ENCODE peak calls at places on chromosomes 7 and 10, in ten cellular contexts. One of them, this sample, is unnamed. For H3K9me3 and H3K27me3, the result is how much of the 10 kb centered on the place peaks cover.

GRCh38 chr7:100190059-100190711 is 12.5 kb downstream of the STAG3 start:
- DNase-seq in body of pancreas: no peak
- DNase-seq in lower lobe of right lung: no peak
- DNase-seq in cardiac muscle cell: peak
- DNase-seq in CD8-positive, alpha-beta memory T cell: no peak
- DNase-seq in left ventricle myocardium inferior: no peak
- DNase-seq in adrenal gland: no peak
- DNase-seq in WERI-Rb-1: no peak
- DNase-seq in effector memory CD4-positive, alpha-beta T cell: no peak
- DNase-seq in suprapubic skin: no peak
- DNase-seq in this sample: no peak

GRCh38 chr10:51642591-51642990 is 56.8 kb downstream of the CSTF2T start:
- DNase-seq in body of pancreas: no peak
- DNase-seq in lower lobe of right lung: no peak
- DNase-seq in cardiac muscle cell: no peak
- DNase-seq in CD8-positive, alpha-beta memory T cell: no peak
- DNase-seq in left ventricle myocardium inferior: no peak
- DNase-seq in adrenal gland: no peak
- DNase-seq in WERI-Rb-1: no peak
- DNase-seq in effector memory CD4-positive, alpha-beta T cell: no peak
- DNase-seq in suprapubic skin: no peak
- DNase-seq in this sample: no peak

GRCh38 chr10:25493122-25493893 is 318.5 kb downstream of the GPR158 start:
- DNase-seq in body of pancreas: no peak
- DNase-seq in lower lobe of right lung: no peak
- DNase-seq in cardiac muscle cell: peak
- DNase-seq in CD8-positive, alpha-beta memory T cell: no peak
- DNase-seq in left ventricle myocardium inferior: no peak
- DNase-seq in adrenal gland: peak
- DNase-seq in WERI-Rb-1: no peak
- DNase-seq in effector memory CD4-positive, alpha-beta T cell: no peak
- DNase-seq in suprapubic skin: no peak
- DNase-seq in this sample: no peak

GRCh38 chr7:102434039-102434481 is 685 bp downstream of the ORAI2 start:
- DNase-seq in body of pancreas: no peak
- DNase-seq in lower lobe of right lung: no peak
- DNase-seq in cardiac muscle cell: peak
- DNase-seq in CD8-positive, alpha-beta memory T cell: no peak
- DNase-seq in left ventricle myocardium inferior: no peak
- DNase-seq in adrenal gland: no peak
- DNase-seq in WERI-Rb-1: no peak
- DNase-seq in effector memory CD4-positive, alpha-beta T cell: peak
- DNase-seq in suprapubic skin: no peak
- DNase-seq in this sample: no peak

GRCh38 chr10:48623607-48624132 is 18.8 kb upstream of the ARHGAP22 start:
- DNase-seq in body of pancreas: no peak
- DNase-seq in lower lobe of right lung: no peak
- DNase-seq in cardiac muscle cell: no peak
- DNase-seq in CD8-positive, alpha-beta memory T cell: no peak
- DNase-seq in left ventricle myocardium inferior: no peak
- DNase-seq in adrenal gland: no peak
- DNase-seq in WERI-Rb-1: no peak
- DNase-seq in effector memory CD4-positive, alpha-beta T cell: no peak
- DNase-seq in suprapubic skin: no peak
- DNase-seq in this sample: peak

GRCh38 chr7:116598278-116598677 is 73.4 kb downstream of the CAV1 start:
- DNase-seq in body of pancreas: peak
- DNase-seq in lower lobe of right lung: no peak
- DNase-seq in cardiac muscle cell: no peak
- DNase-seq in CD8-positive, alpha-beta memory T cell: no peak
- DNase-seq in left ventricle myocardium inferior: no peak
- DNase-seq in adrenal gland: no peak
- DNase-seq in WERI-Rb-1: peak
- DNase-seq in effector memory CD4-positive, alpha-beta T cell: no peak
- DNase-seq in suprapubic skin: no peak
- DNase-seq in this sample: no peak

GRCh38 chr7:127512587-127512986 is 72.8 kb downstream of the GCC1 start:
- DNase-seq in body of pancreas: no peak
- DNase-seq in lower lobe of right lung: no peak
- DNase-seq in cardiac muscle cell: no peak
- DNase-seq in CD8-positive, alpha-beta memory T cell: no peak
- DNase-seq in left ventricle myocardium inferior: no peak
- DNase-seq in adrenal gland: no peak
- DNase-seq in WERI-Rb-1: no peak
- DNase-seq in effector memory CD4-positive, alpha-beta T cell: no peak
- DNase-seq in suprapubic skin: no peak
- DNase-seq in this sample: no peak

GRCh38 chr7:85041599-85042216 is 145.1 kb downstream of the SEMA3D start:
- DNase-seq in body of pancreas: peak
- DNase-seq in lower lobe of right lung: peak
- DNase-seq in cardiac muscle cell: peak
- DNase-seq in CD8-positive, alpha-beta memory T cell: no peak
- DNase-seq in left ventricle myocardium inferior: peak
- DNase-seq in adrenal gland: peak
- DNase-seq in WERI-Rb-1: peak
- DNase-seq in effector memory CD4-positive, alpha-beta T cell: no peak
- DNase-seq in suprapubic skin: peak
- DNase-seq in this sample: peak

GRCh38 chr7:46356365-46356764 is 435.3 kb upstream of the IGFBP3 start:
- DNase-seq in body of pancreas: peak
- DNase-seq in lower lobe of right lung: no peak
- DNase-seq in cardiac muscle cell: peak
- DNase-seq in CD8-positive, alpha-beta memory T cell: no peak
- DNase-seq in left ventricle myocardium inferior: no peak
- DNase-seq in adrenal gland: no peak
- DNase-seq in WERI-Rb-1: no peak
- DNase-seq in effector memory CD4-positive, alpha-beta T cell: no peak
- DNase-seq in suprapubic skin: no peak
- DNase-seq in this sample: no peak

GRCh38 chr10:23439920-23440875 is 1.3 kb downstream of the OTUD1 start:
- DNase-seq in body of pancreas: peak
- DNase-seq in lower lobe of right lung: peak
- DNase-seq in cardiac muscle cell: peak
- DNase-seq in CD8-positive, alpha-beta memory T cell: peak
- DNase-seq in left ventricle myocardium inferior: peak
- DNase-seq in adrenal gland: peak
- DNase-seq in WERI-Rb-1: peak
- DNase-seq in effector memory CD4-positive, alpha-beta T cell: no peak
- DNase-seq in suprapubic skin: peak
- DNase-seq in this sample: peak

GRCh38 chr10:122514045-122514840 is 46.3 kb upstream of the DMBT1 start:
- DNase-seq in body of pancreas: no peak
- DNase-seq in lower lobe of right lung: no peak
- DNase-seq in cardiac muscle cell: peak
- DNase-seq in CD8-positive, alpha-beta memory T cell: no peak
- DNase-seq in left ventricle myocardium inferior: no peak
- DNase-seq in adrenal gland: no peak
- DNase-seq in WERI-Rb-1: no peak
- DNase-seq in effector memory CD4-positive, alpha-beta T cell: no peak
- DNase-seq in suprapubic skin: no peak
- DNase-seq in this sample: no peak

GRCh38 chr7:17524746-17525145 is 226.3 kb downstream of the AHR start:
- DNase-seq in body of pancreas: no peak
- DNase-seq in lower lobe of right lung: no peak
- DNase-seq in cardiac muscle cell: peak
- DNase-seq in CD8-positive, alpha-beta memory T cell: no peak
- DNase-seq in left ventricle myocardium inferior: no peak
- DNase-seq in adrenal gland: no peak
- DNase-seq in WERI-Rb-1: no peak
- DNase-seq in effector memory CD4-positive, alpha-beta T cell: no peak
- DNase-seq in suprapubic skin: no peak
- DNase-seq in this sample: no peak

DNA sequence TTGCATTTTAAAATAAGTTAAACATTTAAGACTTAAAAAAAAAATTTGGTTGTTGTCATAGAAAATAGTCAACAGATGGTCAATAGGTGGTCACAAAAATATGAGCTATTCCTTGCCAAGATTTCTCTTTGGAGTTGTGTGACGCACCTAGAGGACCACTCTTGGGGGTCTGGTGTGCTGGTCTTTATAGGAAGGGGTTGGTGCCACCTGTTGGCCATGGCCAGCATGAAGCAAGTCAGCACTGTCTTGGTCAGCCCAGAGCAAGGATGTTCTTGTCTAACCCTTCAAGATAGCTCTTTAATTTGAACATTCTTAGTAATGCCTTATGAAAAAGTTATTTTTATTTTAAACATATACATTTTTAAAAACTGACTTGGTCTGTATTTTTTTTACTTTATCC is 267.9 kb upstream of the CNTNAP2 start:
- DNase-seq in body of pancreas: no peak
- DNase-seq in lower lobe of right lung: no peak
- DNase-seq in cardiac muscle cell: no peak
- DNase-seq in CD8-positive, alpha-beta memory T cell: no peak
- DNase-seq in left ventricle myocardium inferior: no peak
- DNase-seq in adrenal gland: no peak
- DNase-seq in WERI-Rb-1: peak
- DNase-seq in effector memory CD4-positive, alpha-beta T cell: no peak
- DNase-seq in suprapubic skin: no peak
- DNase-seq in this sample: no peak
- H3K9me3 ChIP-seq in body of pancreas: under half
- H3K9me3 ChIP-seq in lower lobe of right lung: under half
- H3K9me3 ChIP-seq in cardiac muscle cell: under half
- H3K9me3 ChIP-seq in CD8-positive, alpha-beta memory T cell: under half
- H3K9me3 ChIP-seq in left ventricle myocardium inferior: under half
- H3K9me3 ChIP-seq in adrenal gland: under half
- H3K9me3 ChIP-seq in WERI-Rb-1: under half
- H3K9me3 ChIP-seq in effector memory CD4-positive, alpha-beta T cell: under half
- H3K9me3 ChIP-seq in suprapubic skin: under half
- H3K9me3 ChIP-seq in this sample: under half

GRCh38 chr10:76296885-76297775 is 865.7 kb downstream of the LRMDA start:
- DNase-seq in body of pancreas: no peak
- DNase-seq in lower lobe of right lung: no peak
- DNase-seq in cardiac muscle cell: peak
- DNase-seq in CD8-positive, alpha-beta memory T cell: no peak
- DNase-seq in left ventricle myocardium inferior: no peak
- DNase-seq in adrenal gland: no peak
- DNase-seq in WERI-Rb-1: no peak
- DNase-seq in effector memory CD4-positive, alpha-beta T cell: no peak
- DNase-seq in suprapubic skin: no peak
- DNase-seq in this sample: no peak
- H3K27me3 ChIP-seq in body of pancreas: under half
- H3K27me3 ChIP-seq in lower lobe of right lung: under half
- H3K27me3 ChIP-seq in cardiac muscle cell: under half
- H3K27me3 ChIP-seq in CD8-positive, alpha-beta memory T cell: under half
- H3K27me3 ChIP-seq in left ventricle myocardium inferior: under half
- H3K27me3 ChIP-seq in adrenal gland: under half
- H3K27me3 ChIP-seq in WERI-Rb-1: under half
- H3K27me3 ChIP-seq in effector memory CD4-positive, alpha-beta T cell: under half
- H3K27me3 ChIP-seq in suprapubic skin: under half
- H3K27me3 ChIP-seq in this sample: under half

DNA sequence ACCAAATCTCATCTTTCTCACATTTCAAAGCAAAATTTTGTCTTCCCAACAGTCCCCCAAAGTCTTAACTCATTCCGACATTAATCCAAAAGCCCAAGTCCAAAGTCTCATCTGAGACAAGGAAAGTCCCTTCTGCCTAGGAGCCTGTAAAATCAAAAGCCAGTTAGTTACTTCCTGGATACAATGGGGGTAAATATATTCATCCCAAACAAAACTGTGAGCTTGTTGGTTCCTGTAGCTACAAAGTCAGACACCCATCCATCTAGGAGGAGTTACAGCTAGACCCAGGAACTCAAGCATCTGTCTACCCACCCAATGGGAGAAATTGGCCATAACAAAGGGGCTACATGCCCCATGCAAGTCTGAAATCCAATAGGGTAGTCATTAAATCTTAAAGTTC is 51.9 kb downstream of the MTURN start:
- DNase-seq in body of pancreas: no peak
- DNase-seq in lower lobe of right lung: no peak
- DNase-seq in cardiac muscle cell: no peak
- DNase-seq in CD8-positive, alpha-beta memory T cell: no peak
- DNase-seq in left ventricle myocardium inferior: no peak
- DNase-seq in adrenal gland: no peak
- DNase-seq in WERI-Rb-1: no peak
- DNase-seq in effector memory CD4-positive, alpha-beta T cell: no peak
- DNase-seq in suprapubic skin: no peak
- DNase-seq in this sample: no peak
- H3K9me3 ChIP-seq in body of pancreas: under half
- H3K9me3 ChIP-seq in lower lobe of right lung: under half
- H3K9me3 ChIP-seq in cardiac muscle cell: under half
- H3K9me3 ChIP-seq in CD8-positive, alpha-beta memory T cell: under half
- H3K9me3 ChIP-seq in left ventricle myocardium inferior: under half
- H3K9me3 ChIP-seq in adrenal gland: under half
- H3K9me3 ChIP-seq in WERI-Rb-1: under half
- H3K9me3 ChIP-seq in effector memory CD4-positive, alpha-beta T cell: under half
- H3K9me3 ChIP-seq in suprapubic skin: under half
- H3K9me3 ChIP-seq in this sample: under half

GRCh38 chr7:92836489-92837213 is at the start of gene CDK6:
- DNase-seq in body of pancreas: peak
- DNase-seq in lower lobe of right lung: peak
- DNase-seq in cardiac muscle cell: peak
- DNase-seq in CD8-positive, alpha-beta memory T cell: peak
- DNase-seq in left ventricle myocardium inferior: peak
- DNase-seq in adrenal gland: peak
- DNase-seq in WERI-Rb-1: peak
- DNase-seq in effector memory CD4-positive, alpha-beta T cell: peak
- DNase-seq in suprapubic skin: peak
- DNase-seq in this sample: peak
- H3K27me3 ChIP-seq in body of pancreas: under half
- H3K27me3 ChIP-seq in lower lobe of right lung: under half
- H3K27me3 ChIP-seq in cardiac muscle cell: under half
- H3K27me3 ChIP-seq in CD8-positive, alpha-beta memory T cell: under half
- H3K27me3 ChIP-seq in left ventricle myocardium inferior: under half
- H3K27me3 ChIP-seq in adrenal gland: under half
- H3K27me3 ChIP-seq in WERI-Rb-1: under half
- H3K27me3 ChIP-seq in effector memory CD4-positive, alpha-beta T cell: under half
- H3K27me3 ChIP-seq in suprapubic skin: under half
- H3K27me3 ChIP-seq in this sample: under half

DNA sequence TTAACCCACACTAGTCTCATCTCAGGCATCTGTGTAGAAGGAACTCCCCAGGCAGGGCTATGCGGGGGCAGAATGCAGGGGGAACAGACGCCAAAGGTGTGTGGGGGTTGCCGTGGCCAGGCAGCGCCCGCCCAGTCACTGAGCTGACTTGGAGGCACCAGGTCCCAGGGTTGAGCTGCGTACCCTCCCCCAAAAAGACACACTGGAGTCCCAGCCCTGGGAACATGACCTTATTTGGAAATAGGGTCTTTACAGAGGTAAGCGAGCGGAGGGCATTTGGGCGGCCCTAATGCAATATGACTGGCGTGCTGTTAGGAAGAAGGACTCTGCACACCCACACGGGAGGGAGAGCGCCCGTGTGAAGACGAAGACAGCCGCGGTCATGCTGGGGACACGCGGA is 274.5 kb downstream of the DNAJB6 start:
- DNase-seq in body of pancreas: no peak
- DNase-seq in lower lobe of right lung: no peak
- DNase-seq in cardiac muscle cell: no peak
- DNase-seq in CD8-positive, alpha-beta memory T cell: no peak
- DNase-seq in left ventricle myocardium inferior: no peak
- DNase-seq in adrenal gland: no peak
- DNase-seq in WERI-Rb-1: no peak
- DNase-seq in effector memory CD4-positive, alpha-beta T cell: no peak
- DNase-seq in suprapubic skin: no peak
- DNase-seq in this sample: peak
- H3K9me3 ChIP-seq in body of pancreas: under half
- H3K9me3 ChIP-seq in lower lobe of right lung: under half
- H3K9me3 ChIP-seq in cardiac muscle cell: under half
- H3K9me3 ChIP-seq in CD8-positive, alpha-beta memory T cell: under half
- H3K9me3 ChIP-seq in left ventricle myocardium inferior: under half
- H3K9me3 ChIP-seq in adrenal gland: under half
- H3K9me3 ChIP-seq in WERI-Rb-1: under half
- H3K9me3 ChIP-seq in effector memory CD4-positive, alpha-beta T cell: under half
- H3K9me3 ChIP-seq in suprapubic skin: under half
- H3K9me3 ChIP-seq in this sample: under half